ENCODE peak calls at places on chromosomes 6 and 20, in eight cellular contexts. I is transverse colon, J is prostate gland, Z is upper lobe of right lung, K is cardiac muscle cell, G is suprapubic skin, W is cardiac fibroblast, D is stomach. B is an unnamed sample.

GRCh38 chr6:22925920-22926587 is 356.7 kb downstream of the HDGFL1 start:
- DNase-seq in I (no peak), J (no peak), Z (no peak), K (no peak), G (no peak), W (no peak), D (no peak), B (no peak)

GRCh38 chr6:168189679-168190405 is 110.8 kb upstream of the FRMD1 start:
- DNase-seq in I (no peak), J (no peak), Z (no peak), K (no peak), G (no peak), W (no peak), D (peak; percentile 20), B (no peak)

GRCh38 chr6:36615018-36615761 is 21.0 kb downstream of the SRSF3 start:
- DNase-seq in I (no peak), J (no peak), Z (no peak), K (peak; percentile 52), G (peak; percentile 73), W (peak; percentile 80), D (no peak), B (no peak)

GRCh38 chr20:48329676-48330644 is 497.8 kb downstream of the PREX1 start:
- DNase-seq in I (no peak), J (no peak), Z (peak; percentile 61), K (peak; percentile 36), G (no peak), W (peak; percentile 26), D (no peak), B (no peak)

GRCh38 chr20:38566199-38566598 is 14.8 kb upstream of the ADIG start:
- DNase-seq in I (no peak), J (no peak), Z (no peak), K (no peak), G (no peak), W (no peak), D (no peak), B (peak; percentile 52)

GRCh38 chr6:42359021-42359420 is 92.7 kb downstream of the TRERF1 start:
- DNase-seq in I (no peak), J (no peak), Z (no peak), K (no peak), G (no peak), W (no peak), D (no peak), B (no peak)

GRCh38 chr6:165782812-165783211 is 119.8 kb upstream of the PDE10A start:
- DNase-seq in I (no peak), J (no peak), Z (no peak), K (no peak), G (no peak), W (no peak), D (no peak), B (no peak)

GRCh38 chr6:1200706-1201105 is 111.2 kb upstream of the FOXQ1 start:
- DNase-seq in I (no peak), J (no peak), Z (no peak), K (no peak), G (no peak), W (peak; percentile 4), D (no peak), B (no peak)

GRCh38 chr20:13286600-13286999 is 65.5 kb downstream of the ISM1 start:
- DNase-seq in I (no peak), J (peak; percentile 90), Z (peak; percentile 74), K (no peak), G (no peak), W (no peak), D (no peak), B (peak; percentile 41)

GRCh38 chr6:74447013-74447412 is 751.0 kb downstream of the CD109 start:
- DNase-seq in I (no peak), J (no peak), Z (no peak), K (no peak), G (no peak), W (peak; percentile 6), D (no peak), B (no peak)

GRCh38 chr20:48266571-48266970 is 481.3 kb upstream of the SULF2 start:
- DNase-seq in I (no peak), J (no peak), Z (no peak), K (no peak), G (no peak), W (no peak), D (no peak), B (no peak)

GRCh38 chr6:44234101-44235090 is 11.0 kb downstream of the SLC29A1 start:
- DNase-seq in I (peak; percentile 71), J (peak; percentile 63), Z (peak; percentile 75), K (peak; percentile 68), G (peak; percentile 83), W (peak; percentile 90), D (peak; percentile 65), B (no peak)

GRCh38 chr20:36613974-36614373 is 8.4 kb downstream of the RAB5IF start:
- DNase-seq in I (peak; percentile 42), J (peak; percentile 11), Z (peak; percentile 72), K (no peak), G (no peak), W (no peak), D (peak; percentile 77), B (no peak)

GRCh38 chr20:1809121-1809520 is 86.1 kb upstream of the SIRPA start:
- DNase-seq in I (no peak), J (no peak), Z (no peak), K (no peak), G (no peak), W (peak; percentile 34), D (no peak), B (no peak)

GRCh38 chr20:31606928-31607639 is 2.0 kb downstream of the ID1 start:
- DNase-seq in I (peak; percentile 55), J (peak; percentile 28), Z (peak; percentile 74), K (peak; percentile 68), G (peak; percentile 77), W (peak; percentile 92), D (peak; percentile 55), B (no peak)

GRCh38 chr6:138106665-138107077 is 548 bp downstream of the PERP start:
- DNase-seq in I (no peak), J (no peak), Z (no peak), K (no peak), G (no peak), W (no peak), D (no peak), B (no peak)

GRCh38 chr6:138104618-138105213 is 2.5 kb downstream of the PERP start:
- DNase-seq in I (no peak), J (no peak), Z (no peak), K (no peak), G (no peak), W (no peak), D (no peak), B (no peak)

GRCh38 chr6:138105880-138106664 is 1.1 kb downstream of the PERP start:
- DNase-seq in I (peak; percentile 14), J (peak; percentile 37), Z (no peak), K (peak; percentile 27), G (no peak), W (no peak), D (no peak), B (no peak)

GRCh38 chr6:138103876-138104275 is 3.3 kb downstream of the PERP start:
- DNase-seq in I (no peak), J (no peak), Z (no peak), K (no peak), G (no peak), W (no peak), D (no peak), B (no peak)

DNA sequence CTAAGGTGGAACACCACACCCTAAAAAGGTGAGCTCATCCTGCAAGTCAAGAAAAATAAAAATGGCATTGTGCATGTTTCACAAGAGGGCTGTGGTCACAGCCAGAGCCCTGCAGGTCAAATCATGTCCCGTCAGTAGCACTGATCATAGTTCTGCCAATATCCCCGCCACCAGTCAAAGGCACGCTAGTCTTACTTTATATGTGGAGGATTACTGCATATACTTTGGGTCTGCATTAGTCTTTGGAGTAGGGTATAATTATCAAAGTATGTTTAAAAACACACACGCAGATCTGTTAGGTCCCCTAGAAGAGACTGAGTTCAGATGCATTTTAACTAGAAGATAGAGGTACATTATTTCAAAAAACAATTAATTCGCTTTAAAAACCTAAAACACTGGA is 1.8 kb downstream of the PERP start:
- DNase-seq in I (peak; percentile 43), J (peak; percentile 67), Z (no peak), K (no peak), G (no peak), W (no peak), D (no peak), B (no peak)
- H3K4me3 ChIP-seq in I (no peak overlapping the region), J (peak overlapping the region; percentile 77), Z (peak overlapping the region; percentile 67), K (peak overlapping the region; percentile 78), G (peak overlapping the region; percentile 84), W (no peak overlapping the region), D (peak overlapping the region; percentile 73), B (peak overlapping the region; percentile 76)

DNA sequence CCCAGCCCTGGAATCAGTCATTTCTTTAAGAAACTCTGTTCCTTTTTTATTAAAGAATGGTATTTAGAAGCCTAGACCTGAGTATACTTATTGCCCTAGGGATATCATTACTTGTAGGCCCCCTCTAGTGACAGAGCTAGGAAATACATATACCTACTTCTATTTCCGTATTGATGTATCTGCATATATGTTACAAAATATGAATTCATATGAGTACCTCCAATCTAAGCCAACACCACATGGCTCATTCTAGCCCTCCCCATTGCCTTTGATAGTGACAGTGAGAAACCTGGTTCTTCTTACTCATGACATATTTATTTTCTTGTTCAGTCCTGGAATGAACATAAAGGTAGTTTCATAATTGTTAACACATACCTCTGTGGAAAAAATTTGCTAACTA is 137.2 kb downstream of the FARS2 start:
- DNase-seq in I (no peak), J (no peak), Z (no peak), K (peak; percentile 49), G (no peak), W (peak; percentile 69), D (no peak), B (no peak)
- TF ChIP-seq CTCF in I (peak; percentile 41), J (no peak), Z (peak; percentile 53), K (peak; percentile 60), G (no peak), W (peak; percentile 57), D (no peak), B (peak; percentile 39)

GRCh38 chr20:43916073-43916874 is 1.6 kb downstream of the TOX2 start:
- DNase-seq in I (no peak), J (no peak), Z (no peak), K (no peak), G (no peak), W (peak; percentile 51), D (no peak), B (no peak)

GRCh38 chr20:43916875-43917371 is 2.3 kb downstream of the TOX2 start:
- DNase-seq in I (no peak), J (no peak), Z (peak; percentile 51), K (no peak), G (peak; percentile 49), W (no peak), D (no peak), B (no peak)

GRCh38 chr20:43914286-43914685 is 366 bp upstream of the TOX2 start:
- DNase-seq in I (no peak), J (no peak), Z (no peak), K (no peak), G (no peak), W (no peak), D (no peak), B (no peak)

GRCh38 chr20:43914697-43915208 is at the start of gene TOX2:
- DNase-seq in I (peak; percentile 62), J (no peak), Z (no peak), K (peak; percentile 80), G (no peak), W (peak; percentile 61), D (no peak), B (no peak)

GRCh38 chr20:43915209-43916072 is 789 bp downstream of the TOX2 start:
- DNase-seq in I (peak; percentile 30), J (no peak), Z (no peak), K (no peak), G (no peak), W (peak; percentile 29), D (no peak), B (no peak)
- H3K4me3 ChIP-seq in I (peak overlapping the region; percentile 3), J (peak overlapping the region; percentile 42), Z (peak overlapping the region; percentile 57), K (peak overlapping the region; percentile 61), G (peak overlapping the region; percentile 52), W (peak overlapping the region; percentile 64), D (peak overlapping the region; percentile 44), B (peak overlapping the region; percentile 48)

GRCh38 chr6:117795234-117795633 is 111.8 kb upstream of the SLC35F1 start:
- DNase-seq in I (no peak), J (peak; percentile 17), Z (no peak), K (no peak), G (no peak), W (no peak), D (no peak), B (no peak)
- TF ChIP-seq CTCF in I (no peak), J (peak; percentile 46), Z (no peak), K (no peak), G (no peak), W (no peak), D (no peak), B (peak; percentile 64)

B was measured in LNCaP clone FGC.